ENCODE peak calls at places on chromosomes 5 and 9, in eight cellular contexts. H is GM23338, J is mesenchymal stem cell, I is astrocyte, Z is GM23248, E is MM.1S, T is neuronal stem cell, Y is fibroblast of lung. R is an unnamed sample.

GRCh38 chr5:156391139-156391538 is 64.2 kb downstream of the SGCD start:
- DNase-seq in Z (no peak), Y (peak), J (peak), I (peak), E (no peak), H (no peak), T (no peak), R (no peak)

GRCh38 chr5:127813633-127814171 is 110.5 kb downstream of the CCDC192 start:
- DNase-seq in T (no peak), E (no peak), I (peak), Y (peak), J (peak), Z (peak), H (no peak), R (peak)

GRCh38 chr9:27086818-27087680 is 22.0 kb upstream of the TEK start:
- DNase-seq in J (peak), E (no peak), I (peak), Y (peak), T (no peak), Z (peak), H (no peak), R (no peak)

GRCh38 chr9:91783876-91784672 is 166.0 kb downstream of the ROR2 start:
- DNase-seq in J (no peak), H (no peak), I (no peak), E (no peak), Z (no peak), Y (no peak), T (no peak), R (no peak)

GRCh38 chr9:16901589-16901988 is 31.1 kb upstream of the BNC2 start:
- DNase-seq in J (no peak), Z (peak), T (no peak), E (no peak), H (no peak), Y (peak), I (peak), R (peak)

GRCh38 chr9:121055642-121056143 is 5.6 kb upstream of the C5 start:
- DNase-seq in Z (peak), E (peak), H (peak), I (no peak), T (no peak), Y (no peak), J (peak), R (peak)

GRCh38 chr9:86275962-86276361 is 6.4 kb downstream of the ISCA1 start:
- DNase-seq in Y (no peak), I (no peak), T (no peak), H (peak), E (no peak), Z (peak), J (peak), R (no peak)

GRCh38 chr5:88388476-88389170 is 120.0 kb upstream of the TMEM161B start:
- DNase-seq in H (peak), Y (no peak), E (no peak), T (peak), J (no peak), Z (no peak), I (no peak), R (no peak)

GRCh38 chr5:93532370-93532769 is 48.6 kb downstream of the NR2F1-AS1 start:
- DNase-seq in E (no peak), J (peak), H (peak), I (peak), Y (peak), Z (peak), T (no peak), R (peak)

GRCh38 chr5:147690595-147690994 is 91.9 kb downstream of the JAKMIP2 start:
- DNase-seq in Y (peak), E (no peak), I (no peak), H (peak), Z (no peak), J (no peak), T (no peak), R (peak)

GRCh38 chr5:115349001-115349817 is 52.8 kb upstream of the CCDC112 start:
- DNase-seq in Y (peak), E (no peak), J (peak), H (no peak), Z (peak), T (no peak), I (peak), R (peak)

GRCh38 chr5:176692835-176693476 is 45.7 kb downstream of the TSPAN17 start:
- DNase-seq in I (no peak), Z (no peak), H (no peak), Y (no peak), E (no peak), T (no peak), J (no peak), R (no peak)

GRCh38 chr9:121596515-121596914 is 54.9 kb upstream of the DAB2IP start:
- DNase-seq in I (no peak), E (no peak), Y (peak), Z (peak), H (no peak), J (no peak), T (no peak), R (no peak)

GRCh38 chr5:124902097-124902821 is 155.8 kb upstream of the ZNF608 start:
- DNase-seq in J (peak), Z (peak), E (peak), Y (peak), I (peak), T (no peak), H (no peak), R (no peak)

GRCh38 chr5:117072439-117072838 is 497.8 kb upstream of the SEMA6A start:
- DNase-seq in H (peak), J (no peak), Y (no peak), I (no peak), Z (no peak), T (no peak), E (no peak), R (no peak)

GRCh38 chr9:105636331-105636730 is 25.9 kb upstream of the TAL2 start:
- DNase-seq in Z (no peak), E (no peak), Y (no peak), T (no peak), J (peak), I (no peak), H (no peak), R (no peak)

GRCh38 chr5:42767491-42768105 is 11.0 kb downstream of the CCDC152 start:
- DNase-seq in Z (peak), H (peak), J (peak), E (peak), Y (no peak), I (no peak), T (no peak), R (peak)

GRCh38 chr5:62143268-62144229 is 162.5 kb upstream of the KIF2A start:
- DNase-seq in T (peak), E (peak), H (peak), Y (peak), I (peak), J (peak), Z (peak), R (peak)

GRCh38 chr5:100828071-100828689 is 74.9 kb downstream of the ST8SIA4 start:
- DNase-seq in Z (peak), T (no peak), E (no peak), I (no peak), J (no peak), H (no peak), Y (peak), R (no peak)

GRCh38 chr5:35162848-35163770 is 67.2 kb downstream of the PRLR start:
- DNase-seq in Z (no peak), J (no peak), T (no peak), Y (no peak), I (no peak), E (no peak), H (peak), R (no peak)

GRCh38 chr9:126612813-126613641 is 701 bp upstream of the LMX1B start:
- DNase-seq in T (no peak), Y (no peak), I (no peak), J (no peak), H (peak), Z (peak), E (no peak), R (peak)

GRCh38 chr9:4921449-4921848 is 63.6 kb upstream of the JAK2 start:
- DNase-seq in E (no peak), I (no peak), Z (no peak), J (no peak), T (no peak), H (no peak), Y (no peak), R (no peak)

GRCh38 chr9:70979971-70980370 is 141.4 kb downstream of the TRPM3 start:
- DNase-seq in E (no peak), T (no peak), I (no peak), H (no peak), J (no peak), Z (peak), Y (no peak), R (no peak)

GRCh38 chr5:160083501-160083900 is 35.7 kb downstream of the PWWP2A start:
- DNase-seq in H (no peak), I (peak), Y (peak), E (no peak), Z (peak), J (peak), T (no peak), R (peak)

GRCh38 chr5:24042688-24043087 is 535.3 kb downstream of the PRDM9 start:
- DNase-seq in H (no peak), E (no peak), T (no peak), J (no peak), Z (no peak), Y (no peak), I (no peak), R (no peak)

GRCh38 chr9:77848897-77849296 is 182.7 kb downstream of the GNAQ start:
- DNase-seq in Z (peak), J (peak), Y (peak), I (peak), T (no peak), E (no peak), H (no peak), R (peak)

GRCh38 chr5:59799668-59800374 is 93.7 kb downstream of the PDE4D start:
- DNase-seq in Y (no peak), H (peak), I (peak), T (peak), Z (peak), J (peak), E (peak), R (peak)

GRCh38 chr5:40879163-40879942 is 29.9 kb upstream of the C7 start:
- DNase-seq in T (no peak), E (peak), I (peak), J (peak), Y (peak), Z (peak), H (peak), R (peak)

GRCh38 chr5:77844408-77845272 is 68.5 kb upstream of the TBCA start:
- DNase-seq in Z (peak), E (no peak), I (no peak), H (peak), Y (peak), J (peak), T (no peak), R (no peak)

GRCh38 chr5:77847129-77847460 is 71.0 kb upstream of the TBCA start:
- DNase-seq in J (no peak), H (no peak), Y (no peak), E (no peak), Z (no peak), T (no peak), I (no peak), R (no peak)

GRCh38 chr5:77846422-77847128 is 70.4 kb upstream of the TBCA start:
- DNase-seq in Z (no peak), H (peak), T (no peak), Y (no peak), J (no peak), E (no peak), I (no peak), R (no peak)

GRCh38 chr5:77843570-77844407 is 67.7 kb upstream of the TBCA start:
- DNase-seq in I (no peak), E (no peak), H (peak), T (no peak), Y (peak), Z (peak), J (no peak), R (no peak)

DNA sequence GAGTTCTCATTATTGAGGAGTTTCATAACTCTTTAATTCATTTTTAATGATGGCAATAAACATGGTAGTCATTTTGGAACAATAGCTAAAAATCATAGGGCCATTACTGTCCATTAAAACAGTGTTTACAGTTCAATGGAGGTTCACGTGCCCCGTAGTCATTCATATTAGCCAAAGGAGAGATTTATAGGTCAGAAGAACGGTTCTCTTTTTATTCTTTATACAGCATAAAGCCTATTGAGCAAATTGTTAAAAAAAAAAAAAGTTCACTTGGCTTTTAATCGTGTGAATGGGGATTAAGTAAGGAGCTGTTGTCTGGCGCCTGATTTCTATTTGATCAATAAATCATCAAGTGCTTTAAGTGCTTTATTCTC is 69.1 kb upstream of the TBCA start:
- DNase-seq in Z (no peak), H (no peak), Y (no peak), T (no peak), E (no peak), J (no peak), I (no peak), R (no peak)
- H3K4me3 ChIP-seq in Z (peak), H (peak), Y (peak), T (no peak), E (no peak), J (peak), I (peak), R (no peak)

DNA sequence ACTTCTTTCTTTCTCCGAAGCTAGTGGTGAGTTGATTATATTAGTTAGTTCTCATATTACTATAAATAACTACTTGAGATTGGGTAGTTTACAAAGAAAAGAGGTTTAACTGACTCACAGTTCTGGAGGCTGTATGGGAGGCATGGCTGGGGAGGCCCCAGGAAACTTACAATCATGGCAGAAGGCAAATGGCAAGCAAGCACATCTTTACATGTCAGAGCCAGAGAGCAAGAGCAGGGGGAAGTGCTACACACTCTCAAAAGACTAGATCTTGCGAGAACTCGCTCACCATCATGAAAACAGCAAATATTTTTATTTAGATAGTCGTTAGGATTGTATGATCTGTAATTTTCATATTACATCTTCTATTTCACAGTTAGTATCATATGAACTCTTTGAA is 711.2 kb downstream of the PTPRD start:
- DNase-seq in H (no peak), I (no peak), Z (no peak), E (no peak), T (no peak), Y (no peak), J (no peak), R (no peak)
- H2AFZ ChIP-seq in H (no peak), I (no peak), Z (no peak), E (no peak), T (no peak), Y (no peak), J (no peak), R (no peak)

DNA sequence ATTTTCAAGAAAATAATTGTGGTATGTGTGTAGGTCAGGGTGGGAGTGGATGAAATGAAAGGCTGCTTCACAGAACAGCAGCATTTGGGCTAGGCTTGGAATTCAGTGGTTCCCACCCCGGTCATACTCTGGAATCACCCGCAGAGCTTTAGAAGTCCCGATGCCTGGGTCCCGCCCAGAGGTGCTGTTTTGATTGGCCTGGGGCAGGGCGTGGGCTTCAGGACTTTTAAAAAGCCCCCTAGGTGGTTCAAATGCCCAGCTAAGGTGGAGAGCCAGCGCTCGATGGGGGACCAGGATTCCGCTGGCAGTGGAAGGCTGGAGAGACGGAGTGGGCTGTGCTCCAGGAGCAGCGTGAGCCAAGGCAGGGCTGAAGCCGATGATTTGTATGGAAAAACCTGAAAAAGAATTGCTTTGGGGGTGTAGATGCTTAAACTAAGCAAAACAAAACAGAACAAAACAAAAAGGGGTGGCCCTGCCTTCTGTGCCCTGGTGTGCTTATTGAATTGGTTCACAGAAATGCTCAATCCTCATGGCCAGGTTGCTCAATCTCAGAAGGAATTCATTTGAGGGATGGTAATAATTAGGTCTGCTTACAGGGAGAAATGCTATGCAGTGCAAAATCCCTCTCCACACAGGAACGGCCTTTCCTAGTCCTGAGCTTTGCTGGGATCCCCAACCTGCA is 174.2 kb upstream of the ZNF618 start:
- DNase-seq in E (no peak), J (no peak), H (no peak), T (no peak), Y (no peak), Z (peak), I (no peak), R (no peak)
- H3K4me3 ChIP-seq in E (no peak), J (peak), H (no peak), T (no peak), Y (no peak), Z (no peak), I (no peak), R (no peak)

GRCh38 chr9:95783426-95783975 is 92.0 kb upstream of the ERCC6L2 start:
- DNase-seq in Z (peak), I (peak), J (peak), Y (peak), E (no peak), H (no peak), T (no peak), R (no peak)
- H2AFZ ChIP-seq in Z (no peak), I (peak), J (no peak), Y (no peak), E (no peak), H (peak), T (no peak), R (no peak)

R was measured in mammary epithelial cell.